ENCODE peak calls at places on chromosomes 11 and 22, in nine cellular contexts. P is LoVo, S is colonic mucosa, Y is non-pigmented ciliary epithelial cell, O is bronchial epithelial cell, R is Calu3, F is osteocyte, A is ureter, Z is EL. M is an unnamed sample.

GRCh38 chr11:110338684-110339083 is 42.3 kb upstream of the RDX start:
- DNase-seq in Y (no peak), Z (no peak), A (no peak), R (no peak), S (no peak), O (no peak), P (no peak), F (no peak), M (no peak)

GRCh38 chr11:10803676-10804075 is 5.0 kb downstream of the EIF4G2 start:
- DNase-seq in P (no peak), Y (no peak), F (no peak), S (no peak), O (no peak), A (no peak), R (no peak), Z (no peak), M (no peak)

GRCh38 chr11:85595285-85595884 is 31.8 kb downstream of the DLG2 start:
- DNase-seq in Y (peak), P (peak), F (no peak), A (no peak), R (no peak), O (peak), Z (peak), S (no peak), M (no peak)

GRCh38 chr11:70420008-70420464 is 21.7 kb downstream of the CTTN start:
- DNase-seq in F (no peak), A (no peak), R (no peak), Y (peak), P (no peak), S (no peak), Z (peak), O (peak), M (no peak)

GRCh38 chr11:134418119-134418840 is 6.2 kb upstream of the B3GAT1 start:
- DNase-seq in O (peak), P (peak), A (no peak), F (no peak), S (no peak), R (no peak), Z (no peak), Y (no peak), M (peak)

GRCh38 chr11:6209801-6210200 is 4.4 kb downstream of the C11orf42 start:
- DNase-seq in P (no peak), Y (no peak), O (no peak), Z (no peak), F (no peak), S (no peak), R (no peak), A (no peak), M (no peak)

GRCh38 chr22:17903564-17904295 is 120.6 kb downstream of the MICAL3 start:
- DNase-seq in S (no peak), O (no peak), P (no peak), Z (no peak), F (no peak), R (no peak), Y (no peak), A (no peak), M (no peak)

GRCh38 chr11:108697872-108698473 is 33.1 kb downstream of the DDX10 start:
- DNase-seq in F (no peak), P (peak), S (peak), R (peak), A (peak), Z (peak), O (peak), Y (no peak), M (no peak)

GRCh38 chr11:95584180-95584579 is 205.4 kb downstream of the FAM76B start:
- DNase-seq in S (no peak), R (no peak), A (no peak), Z (peak), Y (no peak), O (peak), F (no peak), P (no peak), M (no peak)

GRCh38 chr11:9208726-9209501 is 56.2 kb downstream of the DENND5A start:
- DNase-seq in R (no peak), Y (no peak), Z (no peak), S (no peak), O (no peak), P (no peak), A (no peak), F (no peak), M (no peak)

GRCh38 chr22:22745225-22746060 is 101.0 kb downstream of the GGTLC2 start:
- DNase-seq in R (peak), Z (peak), S (peak), P (no peak), O (peak), F (no peak), Y (no peak), A (no peak), M (peak)

GRCh38 chr11:110858556-110858921 is 146.3 kb upstream of the ARHGAP20 start:
- DNase-seq in O (peak), Z (no peak), Y (no peak), P (no peak), R (no peak), S (peak), F (no peak), A (peak), M (no peak)

GRCh38 chr22:34019190-34019845 is 99.0 kb upstream of the LARGE1 start:
- DNase-seq in F (no peak), P (no peak), S (no peak), Z (no peak), A (no peak), O (no peak), R (no peak), Y (no peak), M (no peak)

GRCh38 chr11:71251761-71252433 is 480 bp downstream of the SHANK2 start:
- DNase-seq in Z (no peak), A (no peak), Y (no peak), O (no peak), R (peak), P (peak), F (no peak), S (peak), M (peak)

GRCh38 chr22:26054846-26055245 is 114.4 kb upstream of the SEZ6L start:
- DNase-seq in P (no peak), Y (no peak), Z (no peak), A (no peak), O (no peak), F (no peak), R (no peak), S (no peak), M (no peak)

GRCh38 chr11:36243641-36244040 is 45.6 kb downstream of the COMMD9 start:
- DNase-seq in F (no peak), S (no peak), A (no peak), Y (no peak), Z (no peak), R (no peak), O (no peak), P (no peak), M (no peak)

GRCh38 chr22:45127866-45128265 is 35.9 kb upstream of the NUP50 start:
- DNase-seq in P (no peak), Z (peak), R (no peak), F (no peak), A (no peak), S (no peak), Y (no peak), O (peak), M (no peak)

GRCh38 chr11:125410091-125410490 is 86.0 kb downstream of the FEZ1 start:
- DNase-seq in S (no peak), R (no peak), O (peak), F (no peak), A (no peak), Y (no peak), Z (peak), P (no peak), M (no peak)

GRCh38 chr22:44601189-44601588 is 100.8 kb upstream of the PRR5 start:
- DNase-seq in R (no peak), A (no peak), S (no peak), F (no peak), P (no peak), Y (no peak), O (no peak), Z (no peak), M (no peak)

M was measured in progenitor cell of endocrine pancreas.